ENCODE peak calls at places on chromosomes 3 and 15, in eight cellular contexts. One of them, this sample, is unnamed.

GRCh38 chr3:183448369-183449128 is 20.1 kb upstream of the MCF2L2 start:
- DNase-seq in testis: no peak
- DNase-seq in BE2C: no peak
- DNase-seq in tibial artery: no peak
- DNase-seq in OCI-LY7: no peak
- DNase-seq in HCT116: no peak
- DNase-seq in breast epithelium: no peak
- DNase-seq in astrocyte: no peak
- DNase-seq in this sample: no peak

GRCh38 chr15:32818758-32819405 is 101.1 kb downstream of the GREM1 start:
- DNase-seq in testis: no peak
- DNase-seq in BE2C: no peak
- DNase-seq in tibial artery: no peak
- DNase-seq in OCI-LY7: no peak
- DNase-seq in HCT116: no peak
- DNase-seq in breast epithelium: no peak
- DNase-seq in astrocyte: peak; percentile 90
- DNase-seq in this sample: peak; percentile 84

GRCh38 chr3:196179380-196180308 is 31.6 kb downstream of the ZDHHC19 start:
- DNase-seq in testis: no peak
- DNase-seq in BE2C: no peak
- DNase-seq in tibial artery: no peak
- DNase-seq in OCI-LY7: peak; percentile 75
- DNase-seq in HCT116: no peak
- DNase-seq in breast epithelium: no peak
- DNase-seq in astrocyte: peak; percentile 93
- DNase-seq in this sample: peak; percentile 91

GRCh38 chr3:146313411-146314111 is 62.7 kb upstream of the PLSCR4 start:
- DNase-seq in testis: no peak
- DNase-seq in BE2C: no peak
- DNase-seq in tibial artery: no peak
- DNase-seq in OCI-LY7: no peak
- DNase-seq in HCT116: peak; percentile 37
- DNase-seq in breast epithelium: no peak
- DNase-seq in astrocyte: peak; percentile 91
- DNase-seq in this sample: peak; percentile 77

GRCh38 chr15:64694816-64695215 is 80.6 kb downstream of the RBPMS2 start:
- DNase-seq in testis: no peak
- DNase-seq in BE2C: no peak
- DNase-seq in tibial artery: no peak
- DNase-seq in OCI-LY7: no peak
- DNase-seq in HCT116: no peak
- DNase-seq in breast epithelium: no peak
- DNase-seq in astrocyte: no peak
- DNase-seq in this sample: no peak

GRCh38 chr3:194330579-194330978 is 20.5 kb downstream of the CPN2 start:
- DNase-seq in testis: no peak
- DNase-seq in BE2C: no peak
- DNase-seq in tibial artery: no peak
- DNase-seq in OCI-LY7: no peak
- DNase-seq in HCT116: no peak
- DNase-seq in breast epithelium: peak; percentile 70
- DNase-seq in astrocyte: peak; percentile 64
- DNase-seq in this sample: no peak

GRCh38 chr15:88083828-88084760 is 172.4 kb downstream of the NTRK3 start:
- DNase-seq in testis: no peak
- DNase-seq in BE2C: no peak
- DNase-seq in tibial artery: peak; percentile 78
- DNase-seq in OCI-LY7: no peak
- DNase-seq in HCT116: no peak
- DNase-seq in breast epithelium: no peak
- DNase-seq in astrocyte: peak; percentile 18
- DNase-seq in this sample: no peak

GRCh38 chr3:19934098-19934566 is at the start of gene EFHB:
- DNase-seq in testis: peak; percentile 70
- DNase-seq in BE2C: peak; percentile 66
- DNase-seq in tibial artery: no peak
- DNase-seq in OCI-LY7: no peak
- DNase-seq in HCT116: peak; percentile 39
- DNase-seq in breast epithelium: no peak
- DNase-seq in astrocyte: no peak
- DNase-seq in this sample: no peak

GRCh38 chr15:62991698-62992097 is 50.8 kb upstream of the TPM1 start:
- DNase-seq in testis: no peak
- DNase-seq in BE2C: no peak
- DNase-seq in tibial artery: no peak
- DNase-seq in OCI-LY7: no peak
- DNase-seq in HCT116: no peak
- DNase-seq in breast epithelium: no peak
- DNase-seq in astrocyte: no peak
- DNase-seq in this sample: no peak

GRCh38 chr3:88189361-88189810 is 39.6 kb downstream of the C3orf38 start:
- DNase-seq in testis: no peak
- DNase-seq in BE2C: no peak
- DNase-seq in tibial artery: no peak
- DNase-seq in OCI-LY7: no peak
- DNase-seq in HCT116: no peak
- DNase-seq in breast epithelium: no peak
- DNase-seq in astrocyte: no peak
- DNase-seq in this sample: no peak

GRCh38 chr3:79937567-79937966 is 169.8 kb upstream of the ROBO1 start:
- DNase-seq in testis: no peak
- DNase-seq in BE2C: no peak
- DNase-seq in tibial artery: no peak
- DNase-seq in OCI-LY7: no peak
- DNase-seq in HCT116: no peak
- DNase-seq in breast epithelium: no peak
- DNase-seq in astrocyte: peak; percentile 61
- DNase-seq in this sample: no peak

DNA sequence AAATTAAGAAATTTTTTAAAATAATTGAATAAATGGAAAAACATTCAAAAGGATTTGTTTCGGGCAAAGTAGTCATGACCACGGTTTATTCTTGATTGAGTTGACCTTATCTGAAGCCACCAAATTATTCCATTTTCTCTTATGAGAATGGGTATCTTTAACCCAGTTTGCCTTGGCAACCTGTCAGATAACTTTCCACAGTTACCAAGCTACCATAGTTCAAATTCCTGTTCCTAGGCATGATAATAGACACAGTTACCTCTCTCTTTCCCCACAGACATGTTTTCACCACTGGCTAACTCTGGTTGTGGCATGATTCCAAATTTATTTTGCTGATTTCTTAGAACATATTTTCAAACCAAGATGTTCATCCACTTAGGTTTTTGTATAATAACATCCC is 84.9 kb downstream of the NECTIN3 start:
- DNase-seq in testis: no peak
- DNase-seq in BE2C: no peak
- DNase-seq in tibial artery: no peak
- DNase-seq in OCI-LY7: no peak
- DNase-seq in HCT116: no peak
- DNase-seq in breast epithelium: no peak
- DNase-seq in astrocyte: peak; percentile 7
- DNase-seq in this sample: no peak
- TF ChIP-seq CTCF in testis: no peak
- TF ChIP-seq CTCF in BE2C: no peak
- TF ChIP-seq CTCF in tibial artery: no peak
- TF ChIP-seq CTCF in OCI-LY7: no peak
- TF ChIP-seq CTCF in HCT116: no peak
- TF ChIP-seq CTCF in breast epithelium: no peak
- TF ChIP-seq CTCF in astrocyte: no peak
- TF ChIP-seq CTCF in this sample: no peak

DNA sequence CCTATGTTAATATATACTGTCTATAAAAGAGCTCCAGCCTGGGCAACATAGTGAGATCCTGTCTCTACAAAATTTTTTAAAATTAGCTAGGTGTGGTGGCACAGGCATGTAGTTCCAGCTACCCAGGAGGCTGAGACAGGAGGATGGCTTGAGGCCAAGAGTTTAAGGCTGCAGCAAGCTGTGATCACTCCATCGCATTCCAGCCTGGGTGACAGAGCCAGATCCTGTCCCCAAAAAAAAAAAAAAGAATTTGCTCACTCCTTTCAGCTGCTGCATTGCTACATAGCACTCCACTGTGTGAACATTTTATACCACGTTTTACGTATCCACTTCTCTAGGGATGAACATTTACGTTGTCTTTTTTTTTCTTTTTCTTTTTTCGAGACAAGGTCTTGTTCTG is 6.0 kb upstream of the TSEN2 start:
- DNase-seq in testis: no peak
- DNase-seq in BE2C: no peak
- DNase-seq in tibial artery: no peak
- DNase-seq in OCI-LY7: no peak
- DNase-seq in HCT116: no peak
- DNase-seq in breast epithelium: no peak
- DNase-seq in astrocyte: no peak
- DNase-seq in this sample: no peak
- H3K4me1 ChIP-seq in testis: peaks cover 10% of the 10 kb centered on the region
- H3K4me1 ChIP-seq in BE2C: no peaks in the 10 kb centered on the region
- H3K4me1 ChIP-seq in tibial artery: no peaks in the 10 kb centered on the region
- H3K4me1 ChIP-seq in OCI-LY7: peaks cover 8% of the 10 kb centered on the region
- H3K4me1 ChIP-seq in HCT116: peaks cover 17% of the 10 kb centered on the region
- H3K4me1 ChIP-seq in breast epithelium: peaks cover 1% of the 10 kb centered on the region
- H3K4me1 ChIP-seq in astrocyte: peaks cover 7% of the 10 kb centered on the region
- H3K4me1 ChIP-seq in this sample: peaks cover 13% of the 10 kb centered on the region

DNA sequence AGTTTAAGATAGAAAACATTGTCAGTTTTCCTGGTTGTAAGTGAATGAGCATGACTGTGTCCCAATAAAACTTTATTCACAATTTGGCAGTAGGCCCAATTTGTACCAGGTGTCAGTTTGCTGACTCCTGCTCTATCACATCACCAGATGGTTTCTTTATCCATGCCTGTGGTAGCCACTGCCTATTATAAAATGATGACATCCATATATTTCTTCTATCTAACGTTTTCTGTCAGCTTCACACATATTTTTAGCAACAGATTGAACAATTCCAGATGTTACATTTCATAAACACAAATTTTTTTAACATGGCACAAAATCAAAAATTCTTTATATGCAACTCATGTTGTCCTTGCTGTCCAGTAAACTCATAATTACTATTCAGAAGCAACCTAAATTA is 1371.6 kb downstream of the NSUN3 start:
- DNase-seq in testis: no peak
- DNase-seq in BE2C: no peak
- DNase-seq in tibial artery: no peak
- DNase-seq in OCI-LY7: no peak
- DNase-seq in HCT116: no peak
- DNase-seq in breast epithelium: no peak
- DNase-seq in astrocyte: no peak
- DNase-seq in this sample: no peak
- TF ChIP-seq CTCF in testis: no peak
- TF ChIP-seq CTCF in BE2C: no peak
- TF ChIP-seq CTCF in tibial artery: no peak
- TF ChIP-seq CTCF in OCI-LY7: no peak
- TF ChIP-seq CTCF in HCT116: no peak
- TF ChIP-seq CTCF in breast epithelium: no peak
- TF ChIP-seq CTCF in astrocyte: no peak
- TF ChIP-seq CTCF in this sample: no peak

GRCh38 chr3:46931631-46932441 is 44.7 kb downstream of the CCDC12 start:
- DNase-seq in testis: peak; percentile 71
- DNase-seq in BE2C: peak; percentile 33
- DNase-seq in tibial artery: peak; percentile 74
- DNase-seq in OCI-LY7: no peak
- DNase-seq in HCT116: no peak
- DNase-seq in breast epithelium: no peak
- DNase-seq in astrocyte: no peak
- DNase-seq in this sample: peak; percentile 93

GRCh38 chr3:46933261-46933660 is 43.3 kb downstream of the CCDC12 start:
- DNase-seq in testis: no peak
- DNase-seq in BE2C: no peak
- DNase-seq in tibial artery: peak; percentile 60
- DNase-seq in OCI-LY7: no peak
- DNase-seq in HCT116: no peak
- DNase-seq in breast epithelium: no peak
- DNase-seq in astrocyte: no peak
- DNase-seq in this sample: no peak

GRCh38 chr3:46934067-46934466 is 42.5 kb downstream of the CCDC12 start:
- DNase-seq in testis: no peak
- DNase-seq in BE2C: no peak
- DNase-seq in tibial artery: peak; percentile 72
- DNase-seq in OCI-LY7: no peak
- DNase-seq in HCT116: no peak
- DNase-seq in breast epithelium: no peak
- DNase-seq in astrocyte: no peak
- DNase-seq in this sample: no peak

GRCh38 chr3:46930945-46931403 is 45.6 kb downstream of the CCDC12 start:
- DNase-seq in testis: no peak
- DNase-seq in BE2C: no peak
- DNase-seq in tibial artery: peak; percentile 63
- DNase-seq in OCI-LY7: peak; percentile 57
- DNase-seq in HCT116: no peak
- DNase-seq in breast epithelium: no peak
- DNase-seq in astrocyte: no peak
- DNase-seq in this sample: no peak

GRCh38 chr3:46932455-46933225 is 43.9 kb downstream of the CCDC12 start:
- DNase-seq in testis: no peak
- DNase-seq in BE2C: no peak
- DNase-seq in tibial artery: peak; percentile 52
- DNase-seq in OCI-LY7: peak; percentile 68
- DNase-seq in HCT116: no peak
- DNase-seq in breast epithelium: peak; percentile 48
- DNase-seq in astrocyte: no peak
- DNase-seq in this sample: no peak
- H3K4me1 ChIP-seq in testis: peaks cover 46% of the 10 kb centered on the region
- H3K4me1 ChIP-seq in BE2C: peaks cover 31% of the 10 kb centered on the region
- H3K4me1 ChIP-seq in tibial artery: peaks cover 6% of the 10 kb centered on the region
- H3K4me1 ChIP-seq in OCI-LY7: peaks cover 83% of the 10 kb centered on the region
- H3K4me1 ChIP-seq in HCT116: peaks cover 58% of the 10 kb centered on the region
- H3K4me1 ChIP-seq in breast epithelium: peaks cover 70% of the 10 kb centered on the region
- H3K4me1 ChIP-seq in astrocyte: peaks cover 54% of the 10 kb centered on the region
- H3K4me1 ChIP-seq in this sample: peaks cover 56% of the 10 kb centered on the region